ENCODE peak calls at places on chromosomes 4 and X, in eight cellular contexts. Z is brain microvascular endothelial cell, S is left lung, M is WERI-Rb-1, V is colonic mucosa, J is transverse colon, U is ovary, B is MM.1S. L is an unnamed sample.

GRCh38 chr4:39067451-39067850 is 5.4 kb downstream of the KLHL5 start:
- DNase-seq in J (no peak), S (no peak), B (no peak), Z (no peak), V (no peak), M (no peak), U (no peak), L (no peak)

GRCh38 chr4:158624889-158625478 is 46.7 kb downstream of the C4orf46 start:
- DNase-seq in Z (no peak), B (peak; percentile 55), S (no peak), V (peak; percentile 18), U (no peak), J (no peak), M (no peak), L (no peak)

GRCh38 chr4:1014395-1015167 is 3.2 kb downstream of the FGFRL1 start:
- DNase-seq in B (no peak), U (no peak), Z (no peak), S (no peak), V (no peak), M (no peak), J (no peak), L (no peak)

GRCh38 chr4:101977096-101977495 is 186.6 kb downstream of the BANK1 start:
- DNase-seq in Z (peak; percentile 96), S (no peak), M (no peak), V (no peak), B (no peak), J (no peak), U (no peak), L (no peak)

GRCh38 chr4:99219479-99219878 is 433 bp upstream of the ADH6 start:
- DNase-seq in B (peak; percentile 33), Z (no peak), U (no peak), S (no peak), V (no peak), M (no peak), J (no peak), L (no peak)

GRCh38 chr4:55545133-55545532 is 1.6 kb downstream of the CLOCK start:
- DNase-seq in Z (no peak), S (no peak), M (no peak), B (no peak), J (no peak), U (no peak), V (no peak), L (no peak)

GRCh38 chrX:140724337-140725105 is 15.0 kb downstream of the LINC00632 start:
- DNase-seq in B (no peak), M (no peak), S (no peak), V (no peak), Z (no peak), U (no peak), J (no peak), L (no peak)

GRCh38 chr4:145195167-145195952 is 15.0 kb upstream of the OTUD4 start:
- DNase-seq in J (no peak), M (no peak), U (no peak), B (peak; percentile 70), V (no peak), S (no peak), Z (no peak), L (no peak)

GRCh38 chrX:136166221-136166855 is 19.0 kb downstream of the FHL1 start:
- DNase-seq in M (no peak), J (no peak), B (no peak), Z (no peak), V (no peak), U (no peak), S (no peak), L (no peak)

GRCh38 chrX:43707812-43708548 is 51.9 kb downstream of the MAOA start:
- DNase-seq in B (no peak), Z (no peak), M (no peak), S (no peak), J (peak; percentile 88), U (peak; percentile 76), V (peak; percentile 77), L (no peak)

GRCh38 chrX:6283826-6284225 is 55.2 kb upstream of the NLGN4X start:
- DNase-seq in M (no peak), Z (no peak), B (no peak), V (no peak), U (no peak), S (no peak), J (no peak), L (no peak)

DNA sequence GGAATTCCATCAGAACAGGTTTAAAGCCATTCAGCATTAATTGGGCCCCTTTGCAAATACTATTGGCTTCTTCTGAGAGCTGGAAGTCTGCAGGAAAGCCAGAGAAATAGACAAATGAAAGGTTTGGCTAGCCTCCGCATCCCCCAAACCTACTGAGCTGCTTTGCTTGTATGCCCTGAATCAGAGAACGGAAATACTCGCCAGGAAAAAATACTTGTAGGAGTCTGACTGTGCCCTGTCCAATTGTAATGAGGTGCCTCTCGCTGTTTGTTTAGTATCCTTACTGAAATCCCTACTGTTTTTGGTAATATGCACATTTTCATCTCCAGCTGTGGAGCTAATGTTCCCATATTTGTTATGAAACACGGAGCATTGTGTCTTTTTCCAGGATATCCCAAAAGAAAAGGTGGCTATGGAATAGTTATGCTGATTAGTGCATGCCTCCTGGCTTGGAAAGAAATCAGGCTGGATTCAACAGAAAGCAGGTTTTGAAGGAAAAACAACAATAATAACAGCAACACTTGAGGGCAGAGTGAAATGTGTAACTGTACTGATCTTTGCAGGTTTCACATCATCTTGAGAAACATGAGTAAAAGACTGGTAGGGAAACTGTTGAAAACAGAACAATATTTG is 50.7 kb upstream of the NLGN4X start:
- DNase-seq in M (no peak), Z (no peak), J (no peak), V (no peak), B (no peak), S (no peak), U (no peak), L (no peak)
- H3K4me3 ChIP-seq in M (no peak overlapping the region), Z (no peak overlapping the region), J (no peak overlapping the region), V (no peak overlapping the region), B (no peak overlapping the region), S (no peak overlapping the region), U (no peak overlapping the region), L (no peak overlapping the region)

DNA sequence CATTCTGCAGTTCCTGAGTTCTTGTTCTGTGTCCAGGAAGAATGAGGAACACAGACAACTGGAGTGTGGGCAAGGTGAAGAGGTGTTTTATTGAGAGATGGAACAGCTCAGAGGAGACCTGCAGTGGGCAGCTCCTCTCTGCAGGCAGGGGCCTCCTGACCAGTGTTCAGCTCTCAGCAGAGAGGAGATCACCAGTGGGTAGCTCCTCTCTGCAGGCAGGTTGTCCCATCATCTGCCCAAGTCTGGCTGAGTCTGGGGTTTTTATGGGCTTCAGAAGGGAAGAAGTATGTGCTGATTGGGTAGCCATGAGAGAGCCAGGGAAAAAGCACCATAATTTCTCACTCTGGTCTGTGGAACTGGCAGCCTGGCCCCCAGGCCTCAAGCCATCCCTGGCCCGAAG is 56.0 kb upstream of the RASGEF1B start:
- DNase-seq in J (no peak), V (no peak), B (no peak), S (no peak), Z (no peak), M (no peak), U (no peak), L (no peak)
- H3K36me3 ChIP-seq in J (no peaks in the 10 kb centered on the region), V (no peaks in the 10 kb centered on the region), B (no peaks in the 10 kb centered on the region), S (no peaks in the 10 kb centered on the region), Z (no peaks in the 10 kb centered on the region), M (no peaks in the 10 kb centered on the region), U (no peaks in the 10 kb centered on the region), L (no peaks in the 10 kb centered on the region)

GRCh38 chr4:147843162-147843561 is 111.3 kb downstream of the ARHGAP10 start:
- DNase-seq in M (peak; percentile 47), J (no peak), Z (no peak), V (peak; percentile 45), S (no peak), B (peak; percentile 38), U (no peak), L (no peak)
- TF ChIP-seq CTCF in M (peak; percentile 56), J (no peak), Z (peak; percentile 33), V (no peak), S (no peak), B (peak; percentile 33), U (no peak), L (no peak)

DNA sequence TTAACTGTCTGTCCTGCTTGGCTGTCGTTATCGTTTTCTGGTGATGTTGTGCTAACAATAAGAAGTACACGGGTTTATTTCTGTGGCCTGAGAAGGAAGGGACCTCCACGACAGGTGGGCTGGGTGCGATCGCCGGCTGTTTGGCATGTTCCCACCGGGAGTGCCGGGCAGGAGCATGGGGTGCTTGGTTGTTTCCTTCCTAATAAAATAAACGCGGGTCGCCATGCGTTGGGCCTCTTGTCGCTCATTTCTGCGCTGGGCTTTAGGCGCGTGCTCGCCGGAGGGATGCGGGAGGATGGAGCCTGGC is 711 bp upstream of the GDI1 start:
- DNase-seq in V (no peak), J (no peak), M (no peak), Z (no peak), S (no peak), U (no peak), B (no peak), L (no peak)
- H3K4me3 ChIP-seq in V (no peak overlapping the region), J (peak overlapping the region; percentile 56), M (peak overlapping the region; percentile 36), Z (peak overlapping the region; percentile 43), S (no peak overlapping the region), U (peak overlapping the region; percentile 23), B (peak overlapping the region; percentile 10), L (peak overlapping the region; percentile 31)

GRCh38 chrX:153657161-153657560 is 10.2 kb downstream of the DUSP9 start:
- DNase-seq in B (no peak), U (no peak), Z (no peak), J (no peak), S (no peak), M (no peak), V (no peak), L (no peak)
- H3K36me3 ChIP-seq in B (no peaks in the 10 kb centered on the region), U (no peaks in the 10 kb centered on the region), Z (no peaks in the 10 kb centered on the region), J (no peaks in the 10 kb centered on the region), S (no peaks in the 10 kb centered on the region), M (no peaks in the 10 kb centered on the region), V (no peaks in the 10 kb centered on the region), L (no peaks in the 10 kb centered on the region)

L was measured in upper lobe of right lung.